ENCODE peak calls at places on chromosomes 5 and 9, in eight cellular contexts. One of them, this sample, is unnamed.

GRCh38 chr5:134227259-134227658 is 1.4 kb upstream of the PPP2CA start:
- DNase-seq in left lung: no peak
- DNase-seq in kidney: no peak
- DNase-seq in uterus: peak
- DNase-seq in NB4: peak
- DNase-seq in body of pancreas: no peak
- DNase-seq in AG04450: no peak
- DNase-seq in AG09309: no peak
- DNase-seq in this sample: peak

GRCh38 chr5:180604271-180604670 is 13.0 kb upstream of the SCGB3A1 start:
- DNase-seq in AG04450: no peak
- DNase-seq in kidney: peak
- DNase-seq in body of pancreas: no peak
- DNase-seq in NB4: no peak
- DNase-seq in AG09309: no peak
- DNase-seq in uterus: no peak
- DNase-seq in left lung: peak
- DNase-seq in this sample: no peak

GRCh38 chr5:57157191-57157590 is 16.7 kb upstream of the GPBP1 start:
- DNase-seq in kidney: no peak
- DNase-seq in uterus: no peak
- DNase-seq in body of pancreas: no peak
- DNase-seq in AG04450: no peak
- DNase-seq in left lung: no peak
- DNase-seq in NB4: no peak
- DNase-seq in AG09309: no peak
- DNase-seq in this sample: no peak

GRCh38 chr9:117734523-117735314 is 30.5 kb downstream of the TLR4 start:
- DNase-seq in body of pancreas: no peak
- DNase-seq in kidney: no peak
- DNase-seq in NB4: no peak
- DNase-seq in uterus: no peak
- DNase-seq in AG09309: peak
- DNase-seq in left lung: no peak
- DNase-seq in AG04450: no peak
- DNase-seq in this sample: no peak

GRCh38 chr5:80238778-80239679 is 16.8 kb downstream of the SERINC5 start:
- DNase-seq in AG09309: no peak
- DNase-seq in NB4: no peak
- DNase-seq in kidney: peak
- DNase-seq in body of pancreas: peak
- DNase-seq in AG04450: no peak
- DNase-seq in left lung: no peak
- DNase-seq in uterus: peak
- DNase-seq in this sample: no peak

GRCh38 chr5:77218263-77218662 is 7.8 kb downstream of the PDE8B start:
- DNase-seq in kidney: no peak
- DNase-seq in NB4: no peak
- DNase-seq in AG04450: no peak
- DNase-seq in AG09309: no peak
- DNase-seq in body of pancreas: no peak
- DNase-seq in uterus: no peak
- DNase-seq in left lung: no peak
- DNase-seq in this sample: no peak

GRCh38 chr5:127358782-127359181 is 68.2 kb downstream of the MEGF10 start:
- DNase-seq in kidney: no peak
- DNase-seq in AG04450: no peak
- DNase-seq in uterus: no peak
- DNase-seq in body of pancreas: no peak
- DNase-seq in left lung: no peak
- DNase-seq in NB4: no peak
- DNase-seq in AG09309: peak
- DNase-seq in this sample: no peak

GRCh38 chr9:92147854-92148184 is 32.6 kb upstream of the SPTLC1 start:
- DNase-seq in AG09309: no peak
- DNase-seq in uterus: no peak
- DNase-seq in body of pancreas: no peak
- DNase-seq in kidney: no peak
- DNase-seq in left lung: no peak
- DNase-seq in NB4: no peak
- DNase-seq in AG04450: no peak
- DNase-seq in this sample: no peak

GRCh38 chr5:142358648-142359047 is 33.8 kb upstream of the SPRY4 start:
- DNase-seq in uterus: no peak
- DNase-seq in AG09309: no peak
- DNase-seq in NB4: no peak
- DNase-seq in kidney: no peak
- DNase-seq in body of pancreas: no peak
- DNase-seq in AG04450: no peak
- DNase-seq in left lung: no peak
- DNase-seq in this sample: no peak

GRCh38 chr9:75604661-75605060 is 285.8 kb upstream of the PCSK5 start:
- DNase-seq in AG09309: no peak
- DNase-seq in NB4: peak
- DNase-seq in AG04450: no peak
- DNase-seq in kidney: no peak
- DNase-seq in left lung: no peak
- DNase-seq in uterus: no peak
- DNase-seq in body of pancreas: no peak
- DNase-seq in this sample: no peak

GRCh38 chr5:42982107-42982622 is 58.0 kb downstream of the ANXA2R start:
- DNase-seq in AG04450: no peak
- DNase-seq in body of pancreas: no peak
- DNase-seq in NB4: no peak
- DNase-seq in uterus: no peak
- DNase-seq in AG09309: no peak
- DNase-seq in left lung: no peak
- DNase-seq in kidney: no peak
- DNase-seq in this sample: no peak

GRCh38 chr9:114097613-114098020 is 1.5 kb downstream of the KIF12 start:
- DNase-seq in body of pancreas: peak
- DNase-seq in NB4: no peak
- DNase-seq in uterus: no peak
- DNase-seq in left lung: no peak
- DNase-seq in AG04450: no peak
- DNase-seq in kidney: no peak
- DNase-seq in AG09309: no peak
- DNase-seq in this sample: no peak

DNA sequence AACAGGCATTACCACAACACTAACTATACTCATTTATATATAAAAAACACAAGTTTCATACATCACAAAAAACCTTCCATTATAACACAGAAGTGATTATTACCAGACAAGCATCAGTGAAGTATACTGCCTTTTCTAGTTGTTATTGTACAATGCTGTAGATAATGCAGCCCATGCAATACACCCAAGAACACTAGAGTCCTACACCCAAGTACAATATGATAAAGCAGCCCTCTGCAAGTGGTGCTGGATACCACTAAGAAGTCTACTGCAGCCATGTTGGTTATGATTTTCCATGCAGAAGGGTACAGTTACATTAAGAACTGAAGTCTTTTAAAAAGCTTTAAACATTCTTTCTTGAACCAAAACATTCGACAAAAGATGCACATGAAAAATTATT is 10.3 kb downstream of the ZFAND5 start:
- DNase-seq in AG04450: no peak
- DNase-seq in left lung: no peak
- DNase-seq in NB4: no peak
- DNase-seq in kidney: no peak
- DNase-seq in AG09309: no peak
- DNase-seq in body of pancreas: no peak
- DNase-seq in uterus: no peak
- DNase-seq in this sample: no peak
- H3K4me3 ChIP-seq in AG04450: no peak
- H3K4me3 ChIP-seq in left lung: no peak
- H3K4me3 ChIP-seq in NB4: no peak
- H3K4me3 ChIP-seq in kidney: no peak
- H3K4me3 ChIP-seq in AG09309: no peak
- H3K4me3 ChIP-seq in body of pancreas: no peak
- H3K4me3 ChIP-seq in uterus: no peak
- H3K4me3 ChIP-seq in this sample: no peak

DNA sequence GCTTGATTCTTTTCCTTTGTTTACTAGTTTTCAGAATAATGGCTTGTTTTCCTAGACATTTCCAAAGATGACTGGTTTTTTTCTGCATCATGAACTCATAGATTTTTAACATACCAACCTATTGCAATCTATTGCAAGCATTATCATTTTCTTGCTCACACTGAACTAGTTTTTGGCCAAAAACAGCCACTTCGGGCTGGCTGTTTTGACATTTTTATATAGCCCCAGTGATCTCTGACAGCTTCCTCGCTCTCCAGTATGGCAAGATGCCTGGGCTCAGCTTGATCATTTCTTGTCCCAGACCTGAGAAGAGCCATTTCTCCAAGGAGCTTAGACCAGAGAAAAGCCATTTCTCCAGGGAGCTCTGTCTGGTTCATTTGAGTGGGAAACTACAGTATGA is 94.3 kb upstream of the MAMDC2 start:
- DNase-seq in uterus: peak
- DNase-seq in AG09309: peak
- DNase-seq in NB4: no peak
- DNase-seq in kidney: peak
- DNase-seq in body of pancreas: no peak
- DNase-seq in left lung: no peak
- DNase-seq in AG04450: no peak
- DNase-seq in this sample: no peak
- TF ChIP-seq CTCF in uterus: no peak
- TF ChIP-seq CTCF in AG09309: no peak
- TF ChIP-seq CTCF in NB4: no peak
- TF ChIP-seq CTCF in kidney: no peak
- TF ChIP-seq CTCF in body of pancreas: no peak
- TF ChIP-seq CTCF in left lung: no peak
- TF ChIP-seq CTCF in AG04450: no peak
- TF ChIP-seq CTCF in this sample: no peak

GRCh38 chr5:150625164-150625535 is 15.3 kb upstream of the SYNPO start:
- DNase-seq in NB4: no peak
- DNase-seq in kidney: no peak
- DNase-seq in uterus: peak
- DNase-seq in AG04450: no peak
- DNase-seq in left lung: no peak
- DNase-seq in AG09309: no peak
- DNase-seq in body of pancreas: no peak
- DNase-seq in this sample: no peak

GRCh38 chr5:150625831-150626746 is 14.4 kb upstream of the SYNPO start:
- DNase-seq in AG04450: no peak
- DNase-seq in body of pancreas: no peak
- DNase-seq in uterus: no peak
- DNase-seq in AG09309: no peak
- DNase-seq in NB4: peak
- DNase-seq in left lung: no peak
- DNase-seq in kidney: no peak
- DNase-seq in this sample: peak

GRCh38 chr5:150623878-150624216 is 16.6 kb upstream of the SYNPO start:
- DNase-seq in uterus: no peak
- DNase-seq in AG09309: no peak
- DNase-seq in kidney: no peak
- DNase-seq in left lung: no peak
- DNase-seq in body of pancreas: no peak
- DNase-seq in AG04450: no peak
- DNase-seq in NB4: no peak
- DNase-seq in this sample: no peak

GRCh38 chr5:150623152-150623877 is 17.1 kb upstream of the SYNPO start:
- DNase-seq in AG04450: no peak
- DNase-seq in AG09309: no peak
- DNase-seq in NB4: no peak
- DNase-seq in left lung: no peak
- DNase-seq in kidney: no peak
- DNase-seq in uterus: no peak
- DNase-seq in body of pancreas: no peak
- DNase-seq in this sample: peak

GRCh38 chr5:150624334-150625163 is 15.9 kb upstream of the SYNPO start:
- DNase-seq in NB4: peak
- DNase-seq in uterus: no peak
- DNase-seq in AG09309: no peak
- DNase-seq in body of pancreas: no peak
- DNase-seq in kidney: no peak
- DNase-seq in AG04450: no peak
- DNase-seq in left lung: no peak
- DNase-seq in this sample: peak
- H3K4me3 ChIP-seq in NB4: no peak
- H3K4me3 ChIP-seq in uterus: peak
- H3K4me3 ChIP-seq in AG09309: peak
- H3K4me3 ChIP-seq in body of pancreas: peak
- H3K4me3 ChIP-seq in kidney: peak
- H3K4me3 ChIP-seq in AG04450: peak
- H3K4me3 ChIP-seq in left lung: peak
- H3K4me3 ChIP-seq in this sample: peak

GRCh38 chr5:154858251-154858971 is at the start of gene CNOT8:
- DNase-seq in NB4: peak
- DNase-seq in left lung: peak
- DNase-seq in uterus: peak
- DNase-seq in AG04450: peak
- DNase-seq in kidney: peak
- DNase-seq in body of pancreas: peak
- DNase-seq in AG09309: peak
- DNase-seq in this sample: peak

GRCh38 chr5:154858972-154859950 is 834 bp downstream of the CNOT8 start:
- DNase-seq in body of pancreas: no peak
- DNase-seq in left lung: no peak
- DNase-seq in uterus: no peak
- DNase-seq in AG04450: no peak
- DNase-seq in kidney: no peak
- DNase-seq in AG09309: no peak
- DNase-seq in NB4: peak
- DNase-seq in this sample: peak

GRCh38 chr5:154857091-154857533 is 1.3 kb upstream of the CNOT8 start:
- DNase-seq in uterus: no peak
- DNase-seq in AG04450: no peak
- DNase-seq in left lung: no peak
- DNase-seq in kidney: no peak
- DNase-seq in NB4: no peak
- DNase-seq in AG09309: no peak
- DNase-seq in body of pancreas: no peak
- DNase-seq in this sample: no peak

GRCh38 chr5:154860123-154860522 is 1.7 kb downstream of the CNOT8 start:
- DNase-seq in AG09309: peak
- DNase-seq in body of pancreas: no peak
- DNase-seq in uterus: no peak
- DNase-seq in kidney: peak
- DNase-seq in NB4: peak
- DNase-seq in AG04450: no peak
- DNase-seq in left lung: no peak
- DNase-seq in this sample: no peak

DNA sequence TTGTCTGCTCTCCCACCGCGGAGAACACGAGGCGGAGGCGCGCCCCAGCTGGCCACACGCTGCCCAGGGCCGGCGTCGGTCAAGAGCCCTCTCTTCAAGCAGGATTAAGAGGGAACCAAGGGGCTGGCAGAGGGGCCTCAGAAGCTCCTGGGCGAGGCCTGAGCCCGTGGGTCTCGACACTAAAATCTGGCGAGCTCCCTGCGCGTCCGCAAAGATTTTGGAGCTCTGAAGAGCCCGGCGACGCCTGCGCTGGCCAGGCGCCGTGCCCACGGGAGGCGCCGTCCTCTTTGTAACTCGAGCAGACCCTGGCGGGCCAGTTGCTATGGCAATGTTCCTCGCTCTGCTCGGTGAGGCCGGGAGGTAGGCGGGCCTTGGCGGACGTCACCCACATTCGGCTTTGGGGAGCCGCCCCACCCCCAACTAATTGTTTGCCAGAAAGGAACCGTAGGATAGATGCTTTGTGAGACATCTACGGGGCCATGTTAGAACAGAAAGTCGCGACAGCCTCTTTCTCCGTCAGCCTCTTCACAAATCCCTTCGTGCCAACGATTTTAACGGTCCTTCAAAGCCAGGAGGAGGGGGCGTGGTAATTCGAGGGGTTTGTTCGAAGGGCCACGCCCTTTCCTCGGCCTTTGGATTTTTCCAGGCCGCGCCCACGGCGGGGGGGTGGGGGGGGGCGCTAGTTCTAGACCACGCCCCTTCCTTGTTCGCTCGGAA is 735 bp upstream of the CNOT8 start:
- DNase-seq in AG04450: peak
- DNase-seq in body of pancreas: peak
- DNase-seq in AG09309: peak
- DNase-seq in uterus: peak
- DNase-seq in left lung: peak
- DNase-seq in kidney: peak
- DNase-seq in NB4: peak
- DNase-seq in this sample: peak
- TF ChIP-seq CTCF in AG04450: peak
- TF ChIP-seq CTCF in body of pancreas: peak
- TF ChIP-seq CTCF in AG09309: no peak
- TF ChIP-seq CTCF in uterus: no peak
- TF ChIP-seq CTCF in left lung: no peak
- TF ChIP-seq CTCF in kidney: no peak
- TF ChIP-seq CTCF in NB4: no peak
- TF ChIP-seq CTCF in this sample: no peak

This sample was measured in GM12865.